ENCODE peak calls at places on chromosomes 13 and 19, in five cellular contexts. B, T, S, N and I are unnamed samples.
A peak's percentile ranks its signal among the peaks of the same experiment; 100 is the strongest.

GRCh38 chr19:45428385-45429231 is 4.9 kb upstream of the ERCC1 start:
- DNase-seq in N (no peak), B (peak; percentile 84), T (peak; percentile 85), S (peak; percentile 68), I (no peak)

GRCh38 chr19:44005968-44006367 is 3.2 kb downstream of the ZNF230 start:
- DNase-seq in T (peak; percentile 47), B (no peak), S (no peak), N (no peak), I (no peak)

GRCh38 chr19:51660975-51661600 is 14.5 kb upstream of the SIGLEC14 start:
- DNase-seq in T (peak; percentile 90), S (peak; percentile 71), B (peak; percentile 95), N (peak; percentile 49), I (peak; percentile 52)

GRCh38 chr13:87384099-87384498 is 287.1 kb upstream of the SLITRK5 start:
- DNase-seq in T (no peak), N (no peak), B (no peak), S (no peak), I (no peak)

GRCh38 chr19:34481861-34482379 is 362 bp downstream of the WTIP start:
- DNase-seq in T (peak; percentile 87), B (no peak), N (no peak), S (peak; percentile 44), I (no peak)

GRCh38 chr19:40006273-40006691 is 9.4 kb downstream of the ZNF546 start:
- DNase-seq in T (peak; percentile 81), N (no peak), B (no peak), S (no peak), I (no peak)

GRCh38 chr13:95455782-95456181 is 96.7 kb upstream of the CLDN10 start:
- DNase-seq in T (no peak), N (no peak), S (no peak), B (no peak), I (no peak)

GRCh38 chr19:51687791-51688664 is 5.1 kb upstream of the SPACA6 start:
- DNase-seq in S (peak; percentile 71), N (peak; percentile 53), B (peak; percentile 83), T (peak; percentile 86), I (no peak)

GRCh38 chr13:75968103-75968838 is 332.1 kb downstream of the LMO7 start:
- DNase-seq in B (no peak), S (no peak), N (no peak), T (peak; percentile 55), I (no peak)

GRCh38 chr19:41666075-41666474 is 22.0 kb downstream of the CEACAM7 start:
- DNase-seq in S (no peak), B (no peak), N (no peak), T (no peak), I (no peak)

GRCh38 chr13:39811051-39811450 is 155.6 kb downstream of the COG6 start:
- DNase-seq in B (no peak), S (no peak), N (no peak), T (no peak), I (no peak)

GRCh38 chr19:31232871-31233270 is 116.4 kb downstream of the TSHZ3 start:
- DNase-seq in N (no peak), B (no peak), T (peak; percentile 95), S (no peak), I (no peak)

GRCh38 chr19:11111771-11112144 is 22.5 kb downstream of the LDLR start:
- DNase-seq in S (no peak), B (no peak), T (no peak), N (no peak), I (no peak)

GRCh38 chr19:40610396-40611064 is 9.4 kb downstream of the LTBP4 start:
- DNase-seq in B (peak; percentile 42), N (peak; percentile 70), S (peak; percentile 57), T (peak; percentile 63), I (peak; percentile 79)

GRCh38 chr19:34310494-34310981 is 54.5 kb upstream of the GPI start:
- DNase-seq in N (peak; percentile 56), B (no peak), T (no peak), S (no peak), I (no peak)

GRCh38 chr19:2034729-2035589 is 16.1 kb downstream of the MKNK2 start:
- DNase-seq in N (no peak), T (peak; percentile 70), B (peak; percentile 100), S (peak; percentile 57), I (no peak)

GRCh38 chr19:48632692-48633147 is 4.5 kb downstream of the DBP start:
- DNase-seq in N (no peak), S (no peak), T (peak; percentile 71), B (no peak), I (no peak)

GRCh38 chr13:106917024-106917491 is 349.1 kb upstream of the ARGLU1 start:
- DNase-seq in N (no peak), T (no peak), S (no peak), B (peak; percentile 46), I (no peak)

GRCh38 chr13:20441879-20442278 is 83.8 kb downstream of the CRYL1 start:
- DNase-seq in S (no peak), T (peak; percentile 71), B (peak; percentile 21), N (no peak), I (no peak)

GRCh38 chr13:64684685-64685431 is 2545.3 kb downstream of the PCDH9 start:
- DNase-seq in N (no peak), B (peak; percentile 44), T (peak; percentile 66), S (no peak), I (no peak)

GRCh38 chr13:50403311-50403710 is 388.1 kb downstream of the KCNRG start:
- DNase-seq in B (no peak), T (no peak), S (no peak), N (peak; percentile 34), I (no peak)

GRCh38 chr13:20350819-20351218 is 118.7 kb upstream of the GJB6 start:
- DNase-seq in N (no peak), B (no peak), S (no peak), T (no peak), I (no peak)

GRCh38 chr13:100106705-100107104 is 17.8 kb downstream of the PCCA start:
- DNase-seq in N (no peak), B (no peak), S (no peak), T (no peak), I (no peak)

DNA sequence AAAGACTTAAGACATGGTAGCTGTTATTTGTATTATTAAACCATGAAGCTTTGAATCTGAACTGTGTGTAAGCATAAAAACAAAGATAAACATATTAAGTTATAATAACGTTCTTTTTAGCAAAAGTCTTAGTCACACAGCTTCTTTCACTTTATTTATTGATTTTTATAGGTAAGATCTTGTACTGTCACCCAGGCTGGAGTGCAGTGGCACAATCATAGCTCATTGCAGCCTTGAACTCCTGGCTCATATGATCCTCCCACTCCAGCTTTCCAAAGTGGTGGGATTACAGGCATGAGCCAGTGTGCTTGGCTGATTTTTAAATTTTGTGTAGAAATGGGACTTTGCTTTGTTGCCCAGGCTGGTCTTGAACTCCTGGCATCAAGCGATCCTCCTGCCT is 13.4 kb downstream of the FARP1 start:
- DNase-seq in B (no peak), S (no peak), T (no peak), N (no peak), I (no peak)
- H3K4me1 ChIP-seq in B (peaks cover 22% of the 10 kb centered on the region), S (peaks cover 2% of the 10 kb centered on the region), T (no peaks in the 10 kb centered on the region), N (no peaks in the 10 kb centered on the region), I (no peaks in the 10 kb centered on the region)

GRCh38 chr19:3405261-3405653 is 38.9 kb downstream of the NFIC start:
- DNase-seq in S (no peak), T (no peak), B (no peak), N (no peak), I (no peak)

GRCh38 chr19:3408996-3409345 is 42.6 kb downstream of the NFIC start:
- DNase-seq in S (no peak), N (no peak), B (no peak), T (no peak), I (no peak)

GRCh38 chr19:3404324-3405260 is 38.2 kb downstream of the NFIC start:
- DNase-seq in T (peak; percentile 97), B (peak; percentile 56), N (peak; percentile 91), S (peak; percentile 92), I (no peak)

GRCh38 chr19:3407556-3408516 is 41.5 kb downstream of the NFIC start:
- DNase-seq in N (no peak), B (no peak), S (peak; percentile 67), T (peak; percentile 66), I (no peak)

GRCh38 chr19:3406571-3407111 is 40.3 kb downstream of the NFIC start:
- DNase-seq in N (no peak), B (no peak), T (no peak), S (peak; percentile 32), I (no peak)
- H3K4me1 ChIP-seq in N (peaks cover 24% of the 10 kb centered on the region), B (no peaks in the 10 kb centered on the region), T (peaks cover 16% of the 10 kb centered on the region), S (peaks cover 16% of the 10 kb centered on the region), I (no peaks in the 10 kb centered on the region)

GRCh38 chr13:98537306-98537705 is 39.6 kb downstream of the STK24 start:
- DNase-seq in T (no peak), N (no peak), S (no peak), B (no peak), I (no peak)
- H3K4me1 ChIP-seq in T (peaks cover 42% of the 10 kb centered on the region), N (peaks cover 5% of the 10 kb centered on the region), S (peaks cover 17% of the 10 kb centered on the region), B (peaks cover 37% of the 10 kb centered on the region), I (peaks cover 47% of the 10 kb centered on the region)

DNA sequence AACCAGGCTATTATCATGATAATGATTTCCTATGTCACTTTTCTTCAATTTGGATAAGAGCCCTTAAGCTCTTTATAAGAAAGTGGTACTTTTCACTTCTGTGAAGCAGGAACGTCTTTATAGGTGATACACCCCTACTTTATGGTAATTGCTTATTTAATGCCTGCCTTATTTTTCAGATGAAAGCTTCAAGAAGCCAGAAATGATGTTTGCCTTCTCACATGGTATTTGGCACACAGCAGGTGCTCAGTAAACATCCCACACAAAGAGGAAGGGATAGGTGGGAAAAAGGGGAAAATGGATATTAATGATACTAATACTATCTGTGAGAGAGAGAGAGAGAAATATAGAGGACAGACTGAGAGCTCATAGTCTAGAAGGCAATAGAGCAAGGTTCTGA is 29.0 kb upstream of the WASF3 start:
- DNase-seq in S (no peak), B (no peak), N (no peak), T (no peak), I (no peak)
- H3K4me1 ChIP-seq in S (no peaks in the 10 kb centered on the region), B (peaks cover 16% of the 10 kb centered on the region), N (no peaks in the 10 kb centered on the region), T (no peaks in the 10 kb centered on the region), I (no peaks in the 10 kb centered on the region)

GRCh38 chr19:18507727-18508440 is 14.0 kb downstream of the ELL start:
- DNase-seq in T (no peak), B (no peak), N (no peak), S (no peak), I (no peak)

GRCh38 chr19:18507021-18507726 is 14.7 kb downstream of the ELL start:
- DNase-seq in S (no peak), N (no peak), T (no peak), B (no peak), I (no peak)

GRCh38 chr19:18506101-18506534 is 15.8 kb downstream of the ELL start:
- DNase-seq in N (no peak), T (no peak), S (no peak), B (no peak), I (no peak)

GRCh38 chr19:18504886-18505610 is 16.8 kb downstream of the ELL start:
- DNase-seq in T (no peak), N (no peak), S (no peak), B (no peak), I (no peak)

DNA sequence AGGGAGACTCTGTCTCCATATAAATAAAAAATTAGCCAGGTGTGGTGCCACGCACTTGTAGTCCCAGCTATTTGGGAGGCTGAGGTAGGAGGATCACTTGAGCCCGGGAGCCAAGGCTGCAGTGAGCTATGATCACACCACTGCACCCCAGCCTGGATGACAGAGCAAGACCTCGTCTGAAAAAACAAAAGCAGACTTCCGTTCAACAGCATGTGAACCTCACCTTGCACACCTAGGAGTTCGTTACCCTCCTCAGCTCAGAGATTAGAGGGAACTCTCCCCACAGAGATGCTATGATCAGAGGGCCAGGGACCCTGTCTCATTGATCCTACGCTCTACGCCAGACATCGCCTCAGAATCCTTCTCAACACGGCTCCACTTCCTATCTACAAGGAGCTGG is 15.3 kb downstream of the ELL start:
- DNase-seq in S (no peak), T (no peak), N (no peak), B (no peak), I (no peak)
- H3K4me1 ChIP-seq in S (peaks cover 50% of the 10 kb centered on the region), T (peaks cover 28% of the 10 kb centered on the region), N (peaks cover 34% of the 10 kb centered on the region), B (no peaks in the 10 kb centered on the region), I (peaks cover 78% of the 10 kb centered on the region)

GRCh38 chr19:16067205-16067938 is 8.9 kb upstream of the TPM4 start:
- DNase-seq in T (peak; percentile 95), B (no peak), S (peak; percentile 76), N (peak; percentile 94), I (no peak)
- H3K4me1 ChIP-seq in T (peaks cover 53% of the 10 kb centered on the region), B (peaks cover 15% of the 10 kb centered on the region), S (no peaks in the 10 kb centered on the region), N (peaks cover 10% of the 10 kb centered on the region), I (peaks cover 33% of the 10 kb centered on the region)